ENCODE peak calls at places on chromosomes 3 and 15, in four cellular contexts. Z is right lobe of liver, S is astrocyte of the spinal cord, O is HFF-Myc. B is an unnamed sample.

GRCh38 chr3:193148678-193149473 is 92.1 kb upstream of the PLAAT1 start:
- DNase-seq in O (no peak), S (no peak), Z (no peak), B (no peak)

GRCh38 chr15:45637552-45638033 is 2.8 kb downstream of the SQOR start:
- DNase-seq in S (peak), Z (peak), O (peak), B (peak)

GRCh38 chr15:39367591-39367990 is 213.3 kb upstream of the THBS1 start:
- DNase-seq in Z (no peak), O (no peak), S (no peak), B (peak)

GRCh38 chr3:14957933-14958332 is 10.6 kb downstream of the NR2C2 start:
- DNase-seq in O (no peak), S (no peak), Z (no peak), B (no peak)

GRCh38 chr3:39208463-39209055 is 16.2 kb upstream of the XIRP1 start:
- DNase-seq in S (peak), Z (peak), O (peak), B (peak)

GRCh38 chr3:174662653-174663052 is 196.5 kb upstream of the NAALADL2 start:
- DNase-seq in Z (no peak), S (no peak), O (no peak), B (no peak)

GRCh38 chr3:195207731-195208130 is 63.2 kb downstream of the XXYLT1 start:
- DNase-seq in O (no peak), S (no peak), Z (no peak), B (no peak)

GRCh38 chr15:95503640-95504225 is 826.8 kb upstream of the NR2F2 start:
- DNase-seq in S (no peak), Z (no peak), O (no peak), B (no peak)

GRCh38 chr3:179476215-179476614 is 24.9 kb upstream of the GNB4 start:
- DNase-seq in Z (no peak), S (no peak), O (no peak), B (no peak)

GRCh38 chr3:52532517-52532837 is 1.2 kb downstream of the NT5DC2 start:
- DNase-seq in Z (peak), O (no peak), S (peak), B (no peak)

GRCh38 chr15:67142142-67143092 is 77.0 kb downstream of the SMAD3 start:
- DNase-seq in O (no peak), S (peak), Z (no peak), B (no peak)

GRCh38 chr3:414063-414462 is 217.5 kb downstream of the CHL1 start:
- DNase-seq in S (peak), O (no peak), Z (no peak), B (no peak)

GRCh38 chr3:165159760-165160421 is 36.3 kb downstream of the SLITRK3 start:
- DNase-seq in Z (no peak), S (no peak), O (no peak), B (no peak)

GRCh38 chr3:126034481-126035361 is 49.2 kb downstream of the SLC41A3 start:
- DNase-seq in O (no peak), Z (no peak), S (no peak), B (no peak)

GRCh38 chr3:17079933-17080332 is 195.2 kb downstream of the PLCL2 start:
- DNase-seq in Z (no peak), O (no peak), S (no peak), B (no peak)

GRCh38 chr3:197465197-197465995 is 90.4 kb downstream of the BDH1 start:
- DNase-seq in S (no peak), O (no peak), Z (no peak), B (no peak)
- TF ChIP-seq CTCF in S (no peak), O (no peak), Z (no peak), B (no peak)

DNA sequence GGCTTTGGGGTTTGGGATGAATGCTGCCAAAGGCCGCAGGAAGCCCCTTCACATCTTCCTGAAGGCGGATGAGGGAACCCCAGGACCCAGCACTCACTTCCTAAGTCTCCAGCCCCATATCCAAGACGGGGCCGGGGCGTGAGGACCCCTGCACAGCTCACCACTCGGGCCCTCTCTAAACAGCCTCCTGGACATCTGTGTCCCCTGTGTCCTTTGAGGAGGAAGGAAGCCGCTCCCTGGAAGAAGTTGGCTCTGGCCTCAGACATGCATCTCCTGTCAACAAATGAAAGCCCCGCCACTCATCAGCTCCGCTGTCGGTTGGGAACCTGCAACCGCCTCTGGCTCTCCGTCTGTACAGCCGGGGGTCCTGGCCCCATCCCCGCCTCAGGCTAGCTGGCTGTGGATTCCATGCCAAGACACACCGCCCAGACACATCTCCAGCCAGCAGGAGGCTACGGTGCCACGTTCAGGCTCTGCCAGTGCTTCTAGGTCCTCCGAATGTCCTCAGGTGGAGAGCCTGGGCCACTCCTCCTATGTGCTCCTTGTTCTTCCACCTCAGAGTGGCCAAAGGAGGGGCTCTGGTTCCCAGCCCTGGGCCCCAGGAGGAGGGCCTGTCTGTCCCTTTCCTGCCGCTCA is 140.0 kb upstream of the MEF2A start:
- DNase-seq in O (no peak), S (no peak), Z (no peak), B (no peak)
- TF ChIP-seq CTCF in O (no peak), S (no peak), Z (no peak), B (peak)

GRCh38 chr3:24725514-24726255 is 231.0 kb upstream of the THRB start:
- DNase-seq in Z (no peak), S (no peak), O (no peak), B (no peak)
- TF ChIP-seq CTCF in Z (no peak), S (no peak), O (no peak), B (no peak)

GRCh38 chr3:122306622-122306953 is 18.5 kb upstream of the CSTA start:
- DNase-seq in O (no peak), Z (no peak), S (no peak), B (no peak)
- TF ChIP-seq CTCF in O (no peak), Z (no peak), S (no peak), B (no peak)

GRCh38 chr15:57019496-57020160 is 101.2 kb downstream of the TCF12 start:
- DNase-seq in O (no peak), S (peak), Z (no peak), B (no peak)

GRCh38 chr15:57015897-57016296 is 97.5 kb downstream of the TCF12 start:
- DNase-seq in O (no peak), Z (no peak), S (no peak), B (no peak)

GRCh38 chr15:57015360-57015759 is 96.9 kb downstream of the TCF12 start:
- DNase-seq in S (no peak), O (no peak), Z (no peak), B (no peak)

GRCh38 chr15:57018151-57018550 is 99.7 kb downstream of the TCF12 start:
- DNase-seq in O (no peak), S (no peak), Z (no peak), B (no peak)

GRCh38 chr15:57017024-57017423 is 98.6 kb downstream of the TCF12 start:
- DNase-seq in O (no peak), Z (no peak), S (no peak), B (no peak)
- TF ChIP-seq CTCF in O (peak), Z (peak), S (peak), B (no peak)

GRCh38 chr3:168514252-168514651 is 418.5 kb upstream of the GOLIM4 start:
- DNase-seq in O (no peak), S (no peak), Z (no peak), B (no peak)

GRCh38 chr3:168512802-168513201 is 417.1 kb upstream of the GOLIM4 start:
- DNase-seq in S (no peak), Z (no peak), O (no peak), B (no peak)

GRCh38 chr3:168506589-168506988 is 410.9 kb upstream of the GOLIM4 start:
- DNase-seq in O (no peak), Z (no peak), S (no peak), B (no peak)

DNA sequence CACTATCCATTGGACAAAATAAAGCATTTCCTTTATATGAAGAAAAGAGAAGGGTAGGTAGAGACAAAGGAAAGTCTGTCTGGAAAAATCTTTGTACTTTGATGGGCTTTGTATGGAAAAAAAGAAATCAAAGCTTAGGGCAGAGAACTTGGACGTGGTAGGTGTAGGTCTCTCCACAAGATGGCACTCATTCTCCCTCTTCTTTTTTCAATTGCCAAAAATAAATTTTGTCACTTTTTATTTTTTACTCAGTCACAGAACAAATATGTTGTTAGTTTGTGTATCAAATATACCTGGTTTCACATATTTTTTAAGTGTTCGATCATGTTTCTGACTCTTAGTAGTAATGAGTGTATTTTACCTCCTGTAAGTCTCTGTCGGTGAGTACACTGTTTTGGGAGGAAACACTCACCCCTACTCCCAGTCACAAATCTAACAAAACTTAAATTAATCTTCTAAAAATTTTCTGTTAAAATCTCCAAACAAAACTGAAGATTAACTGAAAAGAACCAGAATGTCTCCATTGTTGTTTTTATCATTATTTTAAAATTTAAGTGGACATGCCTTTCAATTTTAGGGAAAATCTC is 415.8 kb upstream of the GOLIM4 start:
- DNase-seq in Z (no peak), S (peak), O (no peak), B (no peak)
- TF ChIP-seq CTCF in Z (peak), S (peak), O (peak), B (peak)

B was measured in AG09309.